ENCODE peak calls at places on chromosome 15, in six cellular contexts. C is transverse colon, N is upper lobe of left lung, D is spleen, M is HL-60, Z is Panc1. F is an unnamed sample.

GRCh38 chr15:75454471-75455418 is 3.3 kb upstream of the SIN3A start:
- DNase-seq in C (peak; percentile 75), N (peak; percentile 69), D (peak; percentile 96), M (peak; percentile 71), Z (no peak), F (peak; percentile 87)

GRCh38 chr15:74179101-74179841 is 5.8 kb downstream of the ISLR start:
- DNase-seq in C (peak; percentile 27), N (peak; percentile 46), D (peak; percentile 81), M (no peak), Z (no peak), F (peak; percentile 42)

GRCh38 chr15:70378126-70379031 is 280.7 kb upstream of the TLE3 start:
- DNase-seq in C (no peak), N (peak; percentile 12), D (no peak), M (no peak), Z (no peak), F (no peak)

GRCh38 chr15:66702770-66703539 is 919 bp downstream of the SMAD6 start:
- DNase-seq in C (peak; percentile 29), N (no peak), D (peak; percentile 84), M (peak; percentile 29), Z (no peak), F (no peak)

GRCh38 chr15:62407216-62407615 is 242.1 kb upstream of the C2CD4B start:
- DNase-seq in C (no peak), N (no peak), D (no peak), M (no peak), Z (no peak), F (no peak)

GRCh38 chr15:69317392-69317841 is 18.7 kb downstream of the PAQR5 start:
- DNase-seq in C (peak; percentile 68), N (no peak), D (no peak), M (no peak), Z (no peak), F (no peak)

GRCh38 chr15:43881944-43882343 is 55.1 kb downstream of the WDR76 start:
- DNase-seq in C (no peak), N (no peak), D (no peak), M (no peak), Z (no peak), F (peak; percentile 11)

GRCh38 chr15:26115229-26115943 is 252.3 kb upstream of the ATP10A start:
- DNase-seq in C (no peak), N (no peak), D (no peak), M (no peak), Z (no peak), F (no peak)

GRCh38 chr15:48541659-48542334 is 103.7 kb downstream of the FBN1 start:
- DNase-seq in C (no peak), N (no peak), D (no peak), M (no peak), Z (no peak), F (peak; percentile 27)

GRCh38 chr15:32886441-32886840 is 168.6 kb downstream of the GREM1 start:
- DNase-seq in C (no peak), N (no peak), D (no peak), M (no peak), Z (no peak), F (no peak)

GRCh38 chr15:86316699-86317378 is 237.2 kb downstream of the AGBL1 start:
- DNase-seq in C (no peak), N (no peak), D (no peak), M (no peak), Z (no peak), F (no peak)

GRCh38 chr15:29888651-29889050 is 66.4 kb upstream of the TJP1 start:
- DNase-seq in C (no peak), N (no peak), D (no peak), M (no peak), Z (no peak), F (no peak)

GRCh38 chr15:67186226-67186649 is 68.2 kb downstream of the AAGAB start:
- DNase-seq in C (no peak), N (peak; percentile 58), D (no peak), M (peak; percentile 71), Z (no peak), F (no peak)

GRCh38 chr15:79472446-79472845 is 40.3 kb downstream of the MINAR1 start:
- DNase-seq in C (no peak), N (no peak), D (no peak), M (no peak), Z (no peak), F (no peak)

GRCh38 chr15:58086479-58086878 is 21.0 kb upstream of the ALDH1A2 start:
- DNase-seq in C (no peak), N (no peak), D (no peak), M (no peak), Z (no peak), F (peak; percentile 36)

GRCh38 chr15:29638781-29639180 is 183.5 kb downstream of the TJP1 start:
- DNase-seq in C (no peak), N (no peak), D (no peak), M (no peak), Z (no peak), F (no peak)

GRCh38 chr15:68055224-68055705 is 1.1 kb downstream of the PIAS1 start:
- DNase-seq in C (peak; percentile 30), N (peak; percentile 51), D (no peak), M (peak; percentile 37), Z (no peak), F (peak; percentile 42)

GRCh38 chr15:52337198-52337853 is 41.7 kb upstream of the MYO5C start:
- DNase-seq in C (no peak), N (no peak), D (no peak), M (no peak), Z (no peak), F (peak; percentile 39)

GRCh38 chr15:35657679-35658201 is 111.8 kb upstream of the DPH6 start:
- DNase-seq in C (no peak), N (no peak), D (no peak), M (no peak), Z (no peak), F (no peak)

GRCh38 chr15:36883705-36884355 is 216.5 kb downstream of the MEIS2 start:
- DNase-seq in C (peak; percentile 82), N (peak; percentile 85), D (peak; percentile 88), M (peak; percentile 84), Z (peak; percentile 30), F (peak; percentile 79)

GRCh38 chr15:51191766-51192165 is 97.1 kb upstream of the TNFAIP8L3 start:
- DNase-seq in C (no peak), N (no peak), D (no peak), M (no peak), Z (no peak), F (no peak)
- TF ChIP-seq POLR2AphosphoS5 in C (no peak), N (no peak), D (no peak), M (no peak), Z (no peak), F (no peak)

GRCh38 chr15:41581110-41581509 is 22.1 kb downstream of the TYRO3 start:
- DNase-seq in C (no peak), N (peak; percentile 38), D (no peak), M (no peak), Z (no peak), F (no peak)

GRCh38 chr15:41583795-41584194 is 24.8 kb downstream of the TYRO3 start:
- DNase-seq in C (no peak), N (no peak), D (no peak), M (no peak), Z (no peak), F (no peak)

GRCh38 chr15:41584636-41585139 is 25.7 kb downstream of the TYRO3 start:
- DNase-seq in C (no peak), N (no peak), D (no peak), M (no peak), Z (no peak), F (no peak)

GRCh38 chr15:41585140-41586047 is 26.4 kb downstream of the TYRO3 start:
- DNase-seq in C (peak; percentile 40), N (peak; percentile 44), D (peak; percentile 75), M (peak; percentile 44), Z (peak; percentile 20), F (peak; percentile 73)
- TF ChIP-seq POLR2AphosphoS5 in C (no peak), N (no peak), D (peak; percentile 34), M (no peak), Z (no peak), F (no peak)

GRCh38 chr15:78001656-78002055 is 75.9 kb downstream of the TBC1D2B start:
- DNase-seq in C (no peak), N (no peak), D (no peak), M (no peak), Z (no peak), F (no peak)

GRCh38 chr15:77998592-77998991 is 78.9 kb downstream of the TBC1D2B start:
- DNase-seq in C (no peak), N (no peak), D (no peak), M (no peak), Z (no peak), F (no peak)

GRCh38 chr15:78000927-78001249 is 76.6 kb downstream of the TBC1D2B start:
- DNase-seq in C (no peak), N (no peak), D (no peak), M (peak; percentile 24), Z (no peak), F (no peak)

GRCh38 chr15:77999486-77999885 is 78.0 kb downstream of the TBC1D2B start:
- DNase-seq in C (no peak), N (no peak), D (no peak), M (no peak), Z (no peak), F (no peak)

DNA sequence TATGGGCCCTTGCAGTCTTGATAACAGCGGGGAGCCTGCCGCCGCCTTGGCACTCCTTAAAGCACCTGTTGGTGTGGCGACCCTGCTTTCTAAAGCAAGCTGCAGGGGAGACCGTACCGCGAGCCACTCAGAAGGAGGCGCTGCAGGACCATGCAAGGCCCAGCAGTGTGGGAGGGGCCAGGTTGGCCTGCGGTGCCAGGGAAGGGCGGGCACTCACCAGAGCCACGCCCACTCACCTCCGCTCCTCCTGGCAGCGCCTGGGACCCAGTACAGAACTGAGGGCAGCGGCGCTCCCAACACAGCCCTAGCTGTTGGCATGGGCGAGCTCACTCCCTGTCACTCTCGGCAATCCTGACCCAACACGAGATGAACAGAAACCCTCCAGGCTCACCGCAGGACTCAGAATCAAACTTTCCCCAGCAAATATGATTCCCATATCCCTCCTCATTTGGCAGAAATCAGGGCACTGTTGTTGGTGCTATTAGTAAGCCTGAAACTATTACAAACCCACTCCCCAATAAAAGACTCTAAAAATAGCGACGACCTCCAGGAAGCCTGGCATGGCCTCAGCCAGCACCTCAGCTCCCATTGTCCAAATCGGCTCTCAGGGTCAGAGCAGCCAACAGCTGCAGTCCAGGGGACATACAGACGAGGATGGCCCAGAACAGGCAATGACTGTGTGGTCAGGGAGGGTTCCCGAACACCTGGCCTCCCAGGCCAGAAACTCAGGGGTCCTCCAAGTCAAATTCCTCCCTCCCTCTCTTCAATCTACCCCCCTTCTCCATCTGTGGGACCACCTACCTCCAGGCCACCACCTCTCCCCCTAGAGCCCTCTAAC is 77.2 kb downstream of the TBC1D2B start:
- DNase-seq in C (peak; percentile 94), N (peak; percentile 93), D (peak; percentile 95), M (peak; percentile 85), Z (no peak), F (peak; percentile 79)
- TF ChIP-seq POLR2AphosphoS5 in C (peak; percentile 54), N (no peak), D (peak; percentile 69), M (no peak), Z (no peak), F (no peak)

DNA sequence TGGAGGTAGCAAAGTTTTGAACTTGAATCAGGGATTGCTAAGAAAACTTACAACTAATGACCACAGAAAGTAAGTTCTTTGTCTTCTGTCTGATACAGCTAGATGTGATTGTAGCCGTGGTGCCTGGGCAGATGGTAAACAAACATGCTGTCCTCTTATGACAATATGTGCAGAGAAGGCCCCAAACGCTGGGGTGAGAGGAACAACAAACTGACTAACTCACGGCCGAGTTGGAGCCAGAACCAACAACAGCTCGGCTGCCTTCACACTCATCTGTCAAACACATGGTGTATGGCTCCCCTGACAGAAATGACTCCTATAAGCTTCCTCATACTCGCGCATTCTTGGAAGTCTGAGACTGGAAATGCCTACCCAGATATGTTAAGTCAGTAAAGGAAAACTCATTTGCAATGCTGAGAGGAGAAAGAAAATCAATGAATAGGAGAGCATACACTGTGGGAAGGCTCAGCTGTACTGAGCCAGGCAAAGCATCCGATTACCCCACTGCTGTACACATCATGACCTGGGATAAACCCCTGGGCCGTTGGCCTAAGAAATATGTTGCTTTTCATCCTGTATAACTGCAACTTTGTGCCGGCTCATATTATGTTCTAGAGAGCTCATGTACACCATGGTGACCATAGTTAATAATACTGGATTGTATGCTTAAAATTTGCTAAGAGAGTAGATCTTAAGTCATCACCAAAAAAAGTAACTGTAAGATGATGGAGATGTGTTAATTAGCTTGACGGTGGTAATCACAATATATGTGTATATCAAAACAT is 5.7 kb downstream of the THBS1 start:
- DNase-seq in C (peak; percentile 28), N (no peak), D (no peak), M (no peak), Z (no peak), F (peak; percentile 71)
- TF ChIP-seq POLR2AphosphoS5 in C (peak; percentile 38), N (peak; percentile 67), D (no peak), M (no peak), Z (no peak), F (peak; percentile 97)

F was measured in endothelial cell of umbilical vein.